ENCODE peak calls at places on chromosomes 13 and 19, in eight cellular contexts. One of them, this sample, is unnamed.

GRCh38 chr19:8311461-8312260 is 3.5 kb upstream of the CD320 start:
- DNase-seq in WTC11: peak; percentile 7
- DNase-seq in GM23338: no peak
- DNase-seq in A549: no peak
- DNase-seq in NB4: no peak
- DNase-seq in mucosa of descending colon: peak; percentile 80
- DNase-seq in epithelial cell of esophagus: no peak
- DNase-seq in breast epithelium: no peak
- DNase-seq in this sample: no peak

GRCh38 chr13:34254366-34254765 is 436.4 kb downstream of the RFC3 start:
- DNase-seq in WTC11: no peak
- DNase-seq in GM23338: no peak
- DNase-seq in A549: no peak
- DNase-seq in NB4: no peak
- DNase-seq in mucosa of descending colon: no peak
- DNase-seq in epithelial cell of esophagus: peak; percentile 85
- DNase-seq in breast epithelium: no peak
- DNase-seq in this sample: no peak

GRCh38 chr19:41999071-41999877 is 5.2 kb upstream of the ATP1A3 start:
- DNase-seq in WTC11: peak; percentile 67
- DNase-seq in GM23338: peak; percentile 80
- DNase-seq in A549: no peak
- DNase-seq in NB4: no peak
- DNase-seq in mucosa of descending colon: no peak
- DNase-seq in epithelial cell of esophagus: peak; percentile 19
- DNase-seq in breast epithelium: no peak
- DNase-seq in this sample: no peak

GRCh38 chr19:40603071-40603718 is 2.0 kb downstream of the LTBP4 start:
- DNase-seq in WTC11: no peak
- DNase-seq in GM23338: peak; percentile 73
- DNase-seq in A549: no peak
- DNase-seq in NB4: no peak
- DNase-seq in mucosa of descending colon: no peak
- DNase-seq in epithelial cell of esophagus: peak; percentile 61
- DNase-seq in breast epithelium: no peak
- DNase-seq in this sample: no peak

GRCh38 chr13:43405457-43405856 is 381.3 kb downstream of the ENOX1 start:
- DNase-seq in WTC11: no peak
- DNase-seq in GM23338: no peak
- DNase-seq in A549: no peak
- DNase-seq in NB4: no peak
- DNase-seq in mucosa of descending colon: no peak
- DNase-seq in epithelial cell of esophagus: peak; percentile 81
- DNase-seq in breast epithelium: no peak
- DNase-seq in this sample: no peak

GRCh38 chr19:10603873-10604459 is 16.9 kb upstream of the AP1M2 start:
- DNase-seq in WTC11: no peak
- DNase-seq in GM23338: no peak
- DNase-seq in A549: no peak
- DNase-seq in NB4: peak; percentile 90
- DNase-seq in mucosa of descending colon: no peak
- DNase-seq in epithelial cell of esophagus: no peak
- DNase-seq in breast epithelium: no peak
- DNase-seq in this sample: no peak

GRCh38 chr13:41019027-41019487 is at the start of gene ELF1:
- DNase-seq in WTC11: no peak
- DNase-seq in GM23338: peak; percentile 35
- DNase-seq in A549: peak; percentile 50
- DNase-seq in NB4: peak; percentile 93
- DNase-seq in mucosa of descending colon: peak; percentile 51
- DNase-seq in epithelial cell of esophagus: peak; percentile 94
- DNase-seq in breast epithelium: peak; percentile 58
- DNase-seq in this sample: no peak

GRCh38 chr13:107778094-107778493 is 437.2 kb downstream of the LIG4 start:
- DNase-seq in WTC11: no peak
- DNase-seq in GM23338: peak; percentile 46
- DNase-seq in A549: no peak
- DNase-seq in NB4: no peak
- DNase-seq in mucosa of descending colon: no peak
- DNase-seq in epithelial cell of esophagus: no peak
- DNase-seq in breast epithelium: no peak
- DNase-seq in this sample: no peak

GRCh38 chr19:17234911-17235617 is 9.0 kb downstream of the OCEL1 start:
- DNase-seq in WTC11: peak; percentile 82
- DNase-seq in GM23338: peak; percentile 85
- DNase-seq in A549: no peak
- DNase-seq in NB4: peak; percentile 74
- DNase-seq in mucosa of descending colon: peak; percentile 79
- DNase-seq in epithelial cell of esophagus: peak; percentile 69
- DNase-seq in breast epithelium: peak; percentile 45
- DNase-seq in this sample: peak; percentile 22

GRCh38 chr13:64274481-64275217 is 2859.0 kb upstream of the PCDH20 start:
- DNase-seq in WTC11: no peak
- DNase-seq in GM23338: no peak
- DNase-seq in A549: no peak
- DNase-seq in NB4: peak; percentile 0
- DNase-seq in mucosa of descending colon: no peak
- DNase-seq in epithelial cell of esophagus: peak; percentile 10
- DNase-seq in breast epithelium: no peak
- DNase-seq in this sample: no peak

GRCh38 chr19:3696660-3696995 is 3.6 kb downstream of the PIP5K1C start:
- DNase-seq in WTC11: no peak
- DNase-seq in GM23338: no peak
- DNase-seq in A549: no peak
- DNase-seq in NB4: no peak
- DNase-seq in mucosa of descending colon: no peak
- DNase-seq in epithelial cell of esophagus: no peak
- DNase-seq in breast epithelium: no peak
- DNase-seq in this sample: no peak

GRCh38 chr19:42246143-42246868 is 3.9 kb upstream of the GSK3A start:
- DNase-seq in WTC11: peak; percentile 75
- DNase-seq in GM23338: peak; percentile 88
- DNase-seq in A549: peak; percentile 94
- DNase-seq in NB4: no peak
- DNase-seq in mucosa of descending colon: peak; percentile 73
- DNase-seq in epithelial cell of esophagus: peak; percentile 87
- DNase-seq in breast epithelium: peak; percentile 79
- DNase-seq in this sample: no peak

GRCh38 chr19:4606921-4607678 is 32.2 kb upstream of the TNFAIP8L1 start:
- DNase-seq in WTC11: peak; percentile 53
- DNase-seq in GM23338: peak; percentile 78
- DNase-seq in A549: no peak
- DNase-seq in NB4: no peak
- DNase-seq in mucosa of descending colon: no peak
- DNase-seq in epithelial cell of esophagus: no peak
- DNase-seq in breast epithelium: no peak
- DNase-seq in this sample: peak; percentile 64

GRCh38 chr19:19643158-19644053 is at the start of gene GMIP:
- DNase-seq in WTC11: peak; percentile 93
- DNase-seq in GM23338: peak; percentile 93
- DNase-seq in A549: peak; percentile 55
- DNase-seq in NB4: peak; percentile 88
- DNase-seq in mucosa of descending colon: peak; percentile 94
- DNase-seq in epithelial cell of esophagus: peak; percentile 73
- DNase-seq in breast epithelium: peak; percentile 64
- DNase-seq in this sample: peak; percentile 79

GRCh38 chr19:14580623-14581237 is 2.2 kb upstream of the CLEC17A start:
- DNase-seq in WTC11: no peak
- DNase-seq in GM23338: no peak
- DNase-seq in A549: no peak
- DNase-seq in NB4: peak; percentile 14
- DNase-seq in mucosa of descending colon: no peak
- DNase-seq in epithelial cell of esophagus: no peak
- DNase-seq in breast epithelium: no peak
- DNase-seq in this sample: no peak
- TF ChIP-seq CTCF in WTC11: no peak
- TF ChIP-seq CTCF in GM23338: peak; percentile 45
- TF ChIP-seq CTCF in A549: no peak
- TF ChIP-seq CTCF in NB4: no peak
- TF ChIP-seq CTCF in mucosa of descending colon: no peak
- TF ChIP-seq CTCF in epithelial cell of esophagus: no peak
- TF ChIP-seq CTCF in breast epithelium: no peak
- TF ChIP-seq CTCF in this sample: no peak

DNA sequence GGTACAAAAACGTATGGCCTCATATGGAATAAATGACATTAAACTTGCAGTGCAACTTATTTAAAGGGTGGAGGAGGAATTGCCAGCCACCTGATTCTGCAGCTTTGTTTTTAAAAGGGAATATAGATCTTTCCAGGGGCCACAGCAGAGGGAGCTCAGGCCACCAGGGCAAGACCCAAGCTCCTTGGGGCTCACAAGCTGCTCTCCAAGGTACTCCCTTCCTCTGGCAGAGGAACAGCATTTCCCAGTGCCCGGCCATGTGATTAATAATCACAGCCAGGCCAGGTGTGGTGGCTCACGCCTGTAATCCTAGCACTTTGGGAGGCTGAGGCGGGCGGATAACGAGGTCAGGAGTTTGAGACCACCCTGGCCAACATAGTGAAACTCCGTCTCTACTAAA is 6.3 kb downstream of the ACOD1 start:
- DNase-seq in WTC11: no peak
- DNase-seq in GM23338: peak; percentile 26
- DNase-seq in A549: no peak
- DNase-seq in NB4: no peak
- DNase-seq in mucosa of descending colon: no peak
- DNase-seq in epithelial cell of esophagus: no peak
- DNase-seq in breast epithelium: no peak
- DNase-seq in this sample: no peak
- TF ChIP-seq CTCF in WTC11: no peak
- TF ChIP-seq CTCF in GM23338: no peak
- TF ChIP-seq CTCF in A549: no peak
- TF ChIP-seq CTCF in NB4: no peak
- TF ChIP-seq CTCF in mucosa of descending colon: no peak
- TF ChIP-seq CTCF in epithelial cell of esophagus: no peak
- TF ChIP-seq CTCF in breast epithelium: no peak
- TF ChIP-seq CTCF in this sample: no peak

DNA sequence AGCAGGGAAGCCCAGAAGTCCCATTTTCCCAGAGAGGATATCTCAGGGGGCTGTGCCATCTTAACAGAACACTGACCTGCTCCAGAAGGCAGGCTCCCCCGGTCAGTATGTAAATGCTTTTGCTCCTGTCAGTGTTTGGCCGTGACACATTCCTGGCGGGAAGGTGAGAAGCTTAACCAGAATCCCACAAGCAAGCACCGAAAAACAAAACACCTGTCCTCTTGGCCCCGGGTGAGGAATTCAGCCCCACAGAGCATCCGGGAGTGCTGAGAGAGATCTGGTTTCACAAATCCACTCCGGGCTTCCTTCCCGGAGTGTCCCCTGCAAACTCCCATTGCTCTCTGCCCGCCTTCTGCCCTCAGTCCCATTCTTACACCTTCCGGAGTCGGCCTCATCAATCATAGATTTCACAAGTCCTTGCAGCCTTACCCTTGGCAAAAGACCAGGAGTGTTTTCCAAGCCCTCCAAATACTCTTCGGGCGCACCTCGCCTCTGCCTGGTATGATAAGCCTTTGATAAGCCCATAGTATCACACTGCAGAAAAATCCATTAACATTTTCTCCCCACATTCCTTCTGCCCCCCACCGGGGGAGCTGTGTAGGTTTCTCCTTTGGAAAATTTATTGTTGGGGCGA is 12.2 kb downstream of the TPM4 start:
- DNase-seq in WTC11: no peak
- DNase-seq in GM23338: no peak
- DNase-seq in A549: no peak
- DNase-seq in NB4: no peak
- DNase-seq in mucosa of descending colon: no peak
- DNase-seq in epithelial cell of esophagus: no peak
- DNase-seq in breast epithelium: no peak
- DNase-seq in this sample: no peak
- TF ChIP-seq CTCF in WTC11: no peak
- TF ChIP-seq CTCF in GM23338: peak; percentile 42
- TF ChIP-seq CTCF in A549: no peak
- TF ChIP-seq CTCF in NB4: peak; percentile 11
- TF ChIP-seq CTCF in mucosa of descending colon: no peak
- TF ChIP-seq CTCF in epithelial cell of esophagus: no peak
- TF ChIP-seq CTCF in breast epithelium: no peak
- TF ChIP-seq CTCF in this sample: peak; percentile 50

DNA sequence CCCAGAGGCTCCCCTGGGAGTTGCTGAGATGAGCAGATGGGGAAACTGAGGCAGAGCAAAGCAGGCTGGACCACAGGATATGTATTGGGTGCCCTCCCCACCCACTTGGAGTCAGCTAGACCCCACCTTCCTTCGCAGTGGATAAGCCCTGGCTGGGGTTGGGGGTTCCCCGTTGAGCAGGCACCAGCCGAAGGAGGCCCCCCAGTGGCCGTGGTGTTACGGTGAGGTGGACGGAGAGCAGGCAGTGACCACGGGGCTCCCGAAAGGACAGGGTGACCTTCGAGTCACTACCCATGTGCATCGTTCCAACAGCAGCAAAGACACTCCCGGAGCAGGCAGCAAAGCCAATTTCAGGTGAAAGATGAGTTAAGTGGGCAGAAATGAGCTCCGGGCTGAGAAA is 62.4 kb upstream of the ADGRE5 start:
- DNase-seq in WTC11: peak; percentile 72
- DNase-seq in GM23338: peak; percentile 80
- DNase-seq in A549: no peak
- DNase-seq in NB4: no peak
- DNase-seq in mucosa of descending colon: peak; percentile 35
- DNase-seq in epithelial cell of esophagus: no peak
- DNase-seq in breast epithelium: no peak
- DNase-seq in this sample: peak; percentile 16
- TF ChIP-seq CTCF in WTC11: no peak
- TF ChIP-seq CTCF in GM23338: peak; percentile 66
- TF ChIP-seq CTCF in A549: no peak
- TF ChIP-seq CTCF in NB4: peak; percentile 28
- TF ChIP-seq CTCF in mucosa of descending colon: no peak
- TF ChIP-seq CTCF in epithelial cell of esophagus: no peak
- TF ChIP-seq CTCF in breast epithelium: no peak
- TF ChIP-seq CTCF in this sample: no peak